ENCODE peak calls at places on chromosomes 4 and X, in ten cellular contexts. Y, G, S, B, C, Q, V, K, P and W are unnamed samples.
A peak's percentile ranks its signal among the peaks of the same experiment; 100 is the strongest.

GRCh38 chr4:34619531-34620109 is 1624.7 kb downstream of the ARAP2 start:
- DNase-seq in Y (no peak), G (no peak), S (no peak), B (no peak), C (no peak), Q (no peak), V (no peak), K (no peak), P (no peak), W (no peak)

GRCh38 chr4:110287130-110287529 is 88.7 kb upstream of the ELOVL6 start:
- DNase-seq in Y (no peak), G (peak; percentile 89), S (no peak), B (no peak), C (peak; percentile 94), Q (no peak), V (no peak), K (peak; percentile 81), P (no peak), W (peak; percentile 77)

GRCh38 chr4:16659120-16659519 is 239.3 kb downstream of the LDB2 start:
- DNase-seq in Y (no peak), G (no peak), S (no peak), B (no peak), C (peak; percentile 31), Q (no peak), V (no peak), K (no peak), P (no peak), W (peak; percentile 43)

GRCh38 chrX:68146054-68146453 is 287.2 kb downstream of the OPHN1 start:
- DNase-seq in Y (no peak), G (peak; percentile 34), S (no peak), B (no peak), C (peak; percentile 61), Q (peak; percentile 35), V (no peak), K (peak; percentile 62), P (peak; percentile 2), W (no peak)

GRCh38 chr4:143341186-143341755 is 4.6 kb downstream of the GAB1 start:
- DNase-seq in Y (no peak), G (no peak), S (no peak), B (no peak), C (no peak), Q (peak; percentile 66), V (no peak), K (no peak), P (peak; percentile 29), W (no peak)

GRCh38 chr4:127870688-127871087 is 10.0 kb upstream of the PLK4 start:
- DNase-seq in Y (no peak), G (peak; percentile 73), S (no peak), B (no peak), C (peak; percentile 72), Q (peak; percentile 2), V (peak; percentile 64), K (peak; percentile 89), P (no peak), W (peak; percentile 77)

GRCh38 chrX:54928876-54929275 is 8.3 kb downstream of the TRO start:
- DNase-seq in Y (no peak), G (no peak), S (no peak), B (no peak), C (no peak), Q (no peak), V (no peak), K (no peak), P (no peak), W (no peak)

GRCh38 chrX:15750611-15751159 is 12.6 kb downstream of the CA5B start:
- DNase-seq in Y (no peak), G (no peak), S (no peak), B (no peak), C (peak; percentile 40), Q (no peak), V (no peak), K (no peak), P (no peak), W (peak; percentile 38)

GRCh38 chrX:73577368-73577767 is 14.4 kb downstream of the CHIC1 start:
- DNase-seq in Y (no peak), G (peak; percentile 82), S (no peak), B (no peak), C (peak; percentile 91), Q (no peak), V (no peak), K (peak; percentile 75), P (no peak), W (peak; percentile 52)

GRCh38 chr4:147059064-147059731 is 113.5 kb upstream of the TTC29 start:
- DNase-seq in Y (no peak), G (no peak), S (no peak), B (no peak), C (no peak), Q (no peak), V (no peak), K (no peak), P (peak; percentile 1), W (no peak)

GRCh38 chr4:147060171-147060931 is 114.7 kb upstream of the TTC29 start:
- DNase-seq in Y (no peak), G (peak; percentile 1), S (no peak), B (no peak), C (peak; percentile 67), Q (no peak), V (no peak), K (peak; percentile 81), P (no peak), W (no peak)

GRCh38 chr4:147057631-147057980 is 111.9 kb upstream of the TTC29 start:
- DNase-seq in Y (no peak), G (peak; percentile 20), S (no peak), B (no peak), C (peak; percentile 53), Q (no peak), V (no peak), K (peak; percentile 41), P (peak; percentile 10), W (no peak)

GRCh38 chr4:147054241-147054902 is 108.7 kb upstream of the TTC29 start:
- DNase-seq in Y (peak; percentile 51), G (no peak), S (no peak), B (no peak), C (no peak), Q (no peak), V (no peak), K (no peak), P (no peak), W (no peak)

DNA sequence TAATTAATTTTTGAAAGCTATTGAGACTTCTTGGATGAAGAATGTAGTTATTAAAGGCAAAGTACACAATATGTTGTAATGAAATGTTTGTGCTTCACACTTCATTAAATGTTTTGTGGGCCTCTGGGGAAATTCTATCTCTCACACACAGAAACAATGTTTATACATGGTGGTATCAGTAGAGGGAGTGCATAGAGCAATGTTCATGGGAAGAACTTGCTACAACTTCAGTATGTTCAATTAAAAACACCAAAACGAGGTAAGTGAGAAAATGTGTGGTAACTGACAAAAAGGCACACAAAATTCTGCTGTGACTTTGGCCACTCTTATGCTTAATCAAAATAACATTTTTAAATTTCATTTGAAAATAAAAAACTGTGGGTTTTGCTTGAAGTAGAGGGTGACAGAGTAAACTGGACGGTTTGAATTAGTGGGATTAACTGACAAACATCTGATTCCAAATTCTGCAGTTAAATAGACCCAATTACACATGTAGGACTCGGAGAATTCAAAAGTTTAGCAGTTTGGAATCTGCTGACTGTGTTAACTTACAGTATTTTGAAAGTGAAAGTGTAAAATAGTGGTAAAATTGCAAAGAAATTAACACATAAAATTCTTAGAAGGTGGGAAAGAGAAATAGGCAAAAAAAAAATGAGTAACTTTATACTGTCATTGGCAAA is 111.4 kb upstream of the TTC29 start:
- DNase-seq in Y (no peak), G (no peak), S (no peak), B (no peak), C (peak; percentile 54), Q (no peak), V (no peak), K (peak; percentile 14), P (peak; percentile 12), W (no peak)
- H3K4me3 ChIP-seq in Y (no peak overlapping the region), G (peak overlapping the region; percentile 30), S (peak overlapping the region; percentile 31), B (peak overlapping the region; percentile 70), C (peak overlapping the region; percentile 74), Q (no peak overlapping the region), V (peak overlapping the region; percentile 21), K (peak overlapping the region; percentile 48), P (peak overlapping the region; percentile 38), W (peak overlapping the region; percentile 48)

DNA sequence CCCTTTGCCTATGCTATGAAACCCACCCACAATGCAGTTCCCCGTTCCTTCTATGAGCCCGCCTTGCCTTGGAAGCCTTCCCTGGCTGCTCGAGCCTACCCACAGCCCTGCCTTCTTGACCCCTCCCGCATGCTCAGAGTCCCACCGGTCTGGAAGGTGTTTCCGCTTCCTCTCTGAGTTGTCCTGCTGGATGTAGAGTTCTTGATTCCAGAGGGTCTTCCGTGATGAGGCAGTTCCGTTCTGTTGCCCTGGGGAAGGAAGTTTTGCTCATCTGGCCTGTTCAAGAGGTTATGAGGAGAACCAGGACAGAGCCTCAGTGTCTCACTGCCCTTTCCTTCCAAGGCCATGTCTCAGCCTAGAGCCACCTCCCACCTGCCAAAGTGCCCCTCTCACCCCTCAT is 7.5 kb downstream of the GPKOW start:
- DNase-seq in Y (no peak), G (no peak), S (no peak), B (no peak), C (no peak), Q (no peak), V (no peak), K (no peak), P (no peak), W (no peak)
- H3K36me3 ChIP-seq in Y (peaks cover 2% of the 10 kb centered on the region), G (no peaks in the 10 kb centered on the region), S (peaks cover 11% of the 10 kb centered on the region), B (no peaks in the 10 kb centered on the region), C (no peaks in the 10 kb centered on the region), Q (no peaks in the 10 kb centered on the region), V (no peaks in the 10 kb centered on the region), K (peaks cover 20% of the 10 kb centered on the region), P (peaks cover 31% of the 10 kb centered on the region), W (no peaks in the 10 kb centered on the region)

GRCh38 chr4:41934813-41935651 is at the start of gene TMEM33:
- DNase-seq in Y (peak; percentile 86), G (peak; percentile 90), S (peak; percentile 83), B (peak; percentile 94), C (peak; percentile 93), Q (peak; percentile 88), V (peak; percentile 88), K (peak; percentile 79), P (peak; percentile 90), W (peak; percentile 81)

GRCh38 chr4:41930139-41930831 is 4.9 kb upstream of the TMEM33 start:
- DNase-seq in Y (no peak), G (no peak), S (no peak), B (no peak), C (no peak), Q (no peak), V (no peak), K (no peak), P (no peak), W (no peak)

GRCh38 chr4:41935652-41936021 is 408 bp downstream of the TMEM33 start:
- DNase-seq in Y (no peak), G (peak; percentile 36), S (no peak), B (no peak), C (peak; percentile 70), Q (no peak), V (no peak), K (peak; percentile 10), P (peak; percentile 28), W (peak; percentile 3)

GRCh38 chr4:41933997-41934812 is 1.0 kb upstream of the TMEM33 start:
- DNase-seq in Y (no peak), G (no peak), S (no peak), B (no peak), C (no peak), Q (no peak), V (peak; percentile 44), K (no peak), P (no peak), W (no peak)

GRCh38 chr4:41932988-41933387 is 2.2 kb upstream of the TMEM33 start:
- DNase-seq in Y (no peak), G (no peak), S (no peak), B (no peak), C (no peak), Q (no peak), V (no peak), K (no peak), P (no peak), W (no peak)
- H3K4me3 ChIP-seq in Y (no peak overlapping the region), G (no peak overlapping the region), S (no peak overlapping the region), B (no peak overlapping the region), C (no peak overlapping the region), Q (no peak overlapping the region), V (no peak overlapping the region), K (no peak overlapping the region), P (no peak overlapping the region), W (no peak overlapping the region)

GRCh38 chr4:184765473-184766346 is 31.8 kb upstream of the CENPU start:
- DNase-seq in Y (no peak), G (no peak), S (no peak), B (no peak), C (no peak), Q (no peak), V (no peak), K (no peak), P (no peak), W (no peak)
- H3K36me3 ChIP-seq in Y (peaks cover 9% of the 10 kb centered on the region), G (peaks cover 7% of the 10 kb centered on the region), S (peaks cover 24% of the 10 kb centered on the region), B (peaks cover 18% of the 10 kb centered on the region), C (peaks cover 11% of the 10 kb centered on the region), Q (peaks cover 73% of the 10 kb centered on the region), V (no peaks in the 10 kb centered on the region), K (peaks cover 15% of the 10 kb centered on the region), P (peaks cover 68% of the 10 kb centered on the region), W (no peaks in the 10 kb centered on the region)